ENCODE peak calls at places on chromosome 19, in seven cellular contexts. F is H1, W is NB4, Y is stomach, J is K562, T is ovary, C is GM12891. M is an unnamed sample.

GRCh38 chr19:15331419-15332310 is 674 bp downstream of the BRD4 start:
- DNase-seq in F (peak), W (peak), Y (peak), J (peak), T (peak), C (peak), M (peak)

GRCh38 chr19:18519962-18520847 is 1.7 kb downstream of the ELL start:
- DNase-seq in F (peak), W (peak), Y (peak), J (peak), T (peak), C (no peak), M (peak)

GRCh38 chr19:45954132-45954531 is 19.5 kb downstream of the NOVA2 start:
- DNase-seq in F (no peak), W (no peak), Y (no peak), J (no peak), T (no peak), C (no peak), M (no peak)

GRCh38 chr19:42277821-42278809 is 9.1 kb downstream of the CIC start:
- DNase-seq in F (no peak), W (no peak), Y (no peak), J (no peak), T (peak), C (no peak), M (peak)

GRCh38 chr19:45883881-45884681 is 1.9 kb downstream of the IRF2BP1 start:
- DNase-seq in F (no peak), W (no peak), Y (peak), J (no peak), T (peak), C (no peak), M (no peak)

GRCh38 chr19:35332817-35333216 is 3.8 kb downstream of the CD22 start:
- DNase-seq in F (no peak), W (no peak), Y (no peak), J (no peak), T (no peak), C (no peak), M (no peak)

GRCh38 chr19:35006342-35006998 is 6.3 kb downstream of the GRAMD1A start:
- DNase-seq in F (no peak), W (no peak), Y (peak), J (no peak), T (no peak), C (no peak), M (no peak)

GRCh38 chr19:29837448-29837961 is 25.7 kb downstream of the CCNE1 start:
- DNase-seq in F (no peak), W (no peak), Y (no peak), J (no peak), T (no peak), C (peak), M (no peak)

GRCh38 chr19:54231077-54231931 is 8.5 kb upstream of the LILRB3 start:
- DNase-seq in F (peak), W (peak), Y (peak), J (peak), T (peak), C (peak), M (peak)

GRCh38 chr19:54473071-54473941 is at the start of gene CDC42EP5:
- DNase-seq in F (no peak), W (no peak), Y (peak), J (peak), T (peak), C (no peak), M (peak)

GRCh38 chr19:5621945-5622464 is 571 bp downstream of the SAFB2 start:
- DNase-seq in F (peak), W (no peak), Y (no peak), J (peak), T (no peak), C (no peak), M (no peak)

GRCh38 chr19:41910992-41911888 is 17.0 kb downstream of the ERFL start:
- DNase-seq in F (no peak), W (no peak), Y (no peak), J (no peak), T (no peak), C (no peak), M (no peak)

GRCh38 chr19:34365463-34366401 is 736 bp downstream of the GPI start:
- DNase-seq in F (peak), W (peak), Y (peak), J (peak), T (peak), C (peak), M (peak)

GRCh38 chr19:50190439-50190891 is 13.0 kb upstream of the MYH14 start:
- DNase-seq in F (no peak), W (peak), Y (peak), J (no peak), T (no peak), C (no peak), M (no peak)

GRCh38 chr19:28142258-28142657 is 1070.7 kb downstream of the UQCRFS1 start:
- DNase-seq in F (no peak), W (no peak), Y (no peak), J (no peak), T (no peak), C (no peak), M (no peak)

GRCh38 chr19:16824658-16825311 is 4.4 kb upstream of the SIN3B start:
- DNase-seq in F (no peak), W (no peak), Y (no peak), J (no peak), T (no peak), C (no peak), M (no peak)

GRCh38 chr19:38977445-38978314 is 2.1 kb upstream of the FBXO17 start:
- DNase-seq in F (no peak), W (no peak), Y (no peak), J (no peak), T (no peak), C (peak), M (peak)

GRCh38 chr19:30431591-30431990 is 59.4 kb downstream of the ZNF536 start:
- DNase-seq in F (peak), W (no peak), Y (no peak), J (no peak), T (no peak), C (no peak), M (no peak)

DNA sequence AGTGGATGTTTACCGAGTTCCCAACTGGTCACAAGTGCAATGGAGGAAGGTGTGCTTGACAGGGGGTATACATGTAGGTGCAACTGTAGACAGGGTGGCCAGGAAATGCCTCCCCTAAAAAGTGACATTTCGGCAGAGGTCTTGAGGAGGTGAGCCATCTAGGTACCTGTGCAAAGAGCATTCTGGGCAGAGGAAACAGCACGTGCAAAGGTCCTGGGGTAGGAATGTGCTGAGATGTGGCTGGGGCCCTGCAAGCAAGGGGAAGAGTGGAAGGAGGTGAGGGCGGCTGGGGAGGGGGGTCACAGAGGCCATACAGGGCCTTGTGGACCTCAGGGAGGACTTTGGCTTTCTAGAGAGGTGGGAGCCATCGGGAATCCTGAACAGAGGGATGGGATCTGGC is 8.1 kb downstream of the ADGRL1 start:
- DNase-seq in F (no peak), W (no peak), Y (no peak), J (no peak), T (no peak), C (no peak), M (no peak)
- TF ChIP-seq POLR2A in F (peak), W (no peak), Y (no peak), J (no peak), T (no peak), C (no peak), M (no peak)

GRCh38 chr19:4060621-4061177 is 6.0 kb downstream of the ZBTB7A start:
- DNase-seq in F (no peak), W (no peak), Y (no peak), J (no peak), T (no peak), C (no peak), M (no peak)

GRCh38 chr19:4059493-4059880 is 7.2 kb downstream of the ZBTB7A start:
- DNase-seq in F (no peak), W (no peak), Y (peak), J (no peak), T (no peak), C (no peak), M (no peak)

GRCh38 chr19:4058696-4059492 is 7.8 kb downstream of the ZBTB7A start:
- DNase-seq in F (no peak), W (no peak), Y (no peak), J (no peak), T (peak), C (no peak), M (no peak)

GRCh38 chr19:4061178-4061682 is 5.5 kb downstream of the ZBTB7A start:
- DNase-seq in F (no peak), W (no peak), Y (peak), J (no peak), T (peak), C (no peak), M (peak)

GRCh38 chr19:4059931-4060620 is 6.6 kb downstream of the ZBTB7A start:
- DNase-seq in F (no peak), W (peak), Y (peak), J (peak), T (peak), C (no peak), M (no peak)
- TF ChIP-seq POLR2A in F (no peak), W (no peak), Y (no peak), J (no peak), T (no peak), C (no peak), M (no peak)

GRCh38 chr19:47330466-47330869 is 1.5 kb upstream of the C5AR2 start:
- DNase-seq in F (no peak), W (peak), Y (no peak), J (no peak), T (no peak), C (no peak), M (no peak)
- TF ChIP-seq POLR2A in F (no peak), W (no peak), Y (no peak), J (no peak), T (no peak), C (no peak), M (no peak)

DNA sequence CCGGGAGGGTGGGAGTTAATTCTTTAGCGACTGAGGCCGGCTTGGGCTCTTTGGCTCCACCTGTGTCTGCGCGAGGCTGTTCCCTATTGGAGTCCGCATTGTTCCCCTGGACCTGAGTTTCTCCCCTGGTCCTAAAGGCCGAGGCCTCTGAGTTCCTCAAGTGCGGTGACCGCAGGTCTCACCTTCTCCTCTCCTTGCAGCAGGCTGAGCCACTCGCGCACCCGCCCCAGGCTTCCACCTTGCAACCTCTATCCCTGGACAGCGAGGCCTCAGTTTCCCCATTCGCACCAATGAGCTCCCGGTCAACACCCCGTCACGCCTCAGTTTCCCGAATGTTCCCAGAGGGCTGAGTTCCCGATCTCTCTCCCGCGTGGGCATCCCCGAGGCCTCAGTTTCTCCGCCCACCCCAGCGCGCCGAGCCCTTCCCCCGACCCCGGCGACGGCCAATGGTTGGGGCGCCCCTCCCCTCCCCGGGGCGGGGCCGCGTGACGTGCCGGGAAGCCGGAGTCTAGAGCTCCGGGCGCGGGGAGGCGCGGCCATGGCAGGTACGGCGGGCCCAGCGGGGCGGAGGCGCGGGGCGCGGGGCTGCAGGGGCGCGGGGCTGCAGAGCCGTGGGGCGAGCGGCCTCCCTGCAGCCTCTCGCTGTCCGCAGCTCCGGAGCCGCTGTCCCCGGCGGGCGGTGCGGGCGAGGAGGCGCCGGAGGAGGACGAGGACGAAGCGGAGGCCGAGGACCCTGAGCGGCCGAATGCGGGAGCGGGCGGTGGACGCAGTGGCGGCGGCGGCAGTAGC is at the start of gene MPND:
- DNase-seq in F (peak), W (peak), Y (peak), J (peak), T (peak), C (peak), M (peak)
- TF ChIP-seq POLR2A in F (peak), W (peak), Y (no peak), J (peak), T (no peak), C (peak), M (peak)

GRCh38 chr19:1653300-1653628 is 849 bp upstream of the TCF3 start:
- DNase-seq in F (no peak), W (no peak), Y (no peak), J (no peak), T (no peak), C (no peak), M (no peak)

GRCh38 chr19:1651548-1652394 is 644 bp downstream of the TCF3 start:
- DNase-seq in F (no peak), W (peak), Y (no peak), J (peak), T (peak), C (no peak), M (no peak)

GRCh38 chr19:1654178-1654792 is 1.9 kb upstream of the TCF3 start:
- DNase-seq in F (no peak), W (no peak), Y (no peak), J (no peak), T (no peak), C (no peak), M (no peak)

GRCh38 chr19:1651061-1651547 is 1.3 kb downstream of the TCF3 start:
- DNase-seq in F (peak), W (peak), Y (no peak), J (no peak), T (peak), C (no peak), M (no peak)

GRCh38 chr19:1652471-1653299 is at the start of gene TCF3:
- DNase-seq in F (peak), W (peak), Y (peak), J (peak), T (peak), C (peak), M (peak)
- TF ChIP-seq POLR2A in F (peak), W (no peak), Y (no peak), J (peak), T (peak), C (no peak), M (peak)

DNA sequence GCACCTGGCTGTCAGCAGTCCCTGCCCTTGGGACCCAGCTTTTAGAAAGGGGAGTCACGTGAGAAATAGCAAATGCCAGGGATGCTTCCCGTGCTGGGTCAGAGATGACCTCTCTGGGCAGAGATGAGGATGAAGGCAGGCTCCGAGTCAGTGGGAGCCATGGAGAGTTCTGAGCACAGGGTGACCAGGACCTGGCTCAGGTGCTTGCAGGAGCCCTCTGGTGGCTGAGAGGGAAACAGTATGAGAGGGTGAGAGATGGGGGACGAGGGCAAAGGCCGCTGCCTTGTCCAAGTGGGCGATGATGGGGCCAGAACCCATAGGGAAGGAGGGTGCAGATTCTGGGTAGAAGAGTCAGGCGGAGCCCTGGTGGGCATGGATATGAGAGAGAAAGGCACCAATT is 15.8 kb downstream of the TMED1 start:
- DNase-seq in F (no peak), W (no peak), Y (no peak), J (peak), T (no peak), C (no peak), M (no peak)
- TF ChIP-seq POLR2A in F (no peak), W (no peak), Y (no peak), J (no peak), T (no peak), C (no peak), M (no peak)

GRCh38 chr19:4028334-4029246 is 21.1 kb downstream of the PIAS4 start:
- DNase-seq in F (no peak), W (no peak), Y (no peak), J (no peak), T (no peak), C (no peak), M (no peak)
- TF ChIP-seq POLR2A in F (no peak), W (no peak), Y (no peak), J (no peak), T (no peak), C (no peak), M (no peak)

GRCh38 chr19:44847144-44848035 is 1.3 kb downstream of the NECTIN2 start:
- DNase-seq in F (peak), W (no peak), Y (peak), J (peak), T (peak), C (no peak), M (no peak)
- TF ChIP-seq POLR2A in F (peak), W (no peak), Y (no peak), J (peak), T (no peak), C (no peak), M (no peak)